ENCODE peak calls at places on chromosomes 5 and 9, in ten cellular contexts. P is tibial nerve, Q is body of pancreas, V is prostate gland, G is Peyer's patch, C is HCT116, K is esophagus squamous epithelium, L is HepG2, M is IMR-90, U is uterus. Y is an unnamed sample.

GRCh38 chr5:124436294-124436693 is 310.1 kb downstream of the ZNF608 start:
- DNase-seq in P (no peak), Q (no peak), C (no peak), U (no peak), L (no peak), V (no peak), M (peak; percentile 75), K (no peak), G (no peak), Y (no peak)

GRCh38 chr5:122775713-122776084 is 819 bp downstream of the SNX2 start:
- DNase-seq in K (no peak), G (no peak), U (no peak), L (no peak), C (no peak), Q (no peak), V (no peak), M (no peak), P (no peak), Y (no peak)

GRCh38 chr5:43106290-43106638 is 14.4 kb upstream of the ZNF131 start:
- DNase-seq in G (no peak), K (no peak), V (no peak), U (no peak), M (no peak), Q (no peak), P (no peak), C (no peak), L (no peak), Y (no peak)

GRCh38 chr9:89759563-89759962 is 154.8 kb downstream of the GADD45G start:
- DNase-seq in V (no peak), L (no peak), K (no peak), M (no peak), Q (no peak), U (no peak), G (no peak), P (no peak), C (no peak), Y (no peak)

GRCh38 chr5:76389513-76390154 is 13.5 kb upstream of the IQGAP2 start:
- DNase-seq in P (no peak), U (no peak), L (peak; percentile 86), C (no peak), Q (peak; percentile 85), K (no peak), V (no peak), G (no peak), M (no peak), Y (no peak)

GRCh38 chr5:96943829-96944228 is 7.9 kb downstream of the LNPEP start:
- DNase-seq in G (no peak), V (no peak), K (no peak), C (no peak), P (no peak), L (no peak), M (no peak), Q (no peak), U (no peak), Y (no peak)

GRCh38 chr9:77735515-77735914 is 87.4 kb upstream of the GNA14 start:
- DNase-seq in U (no peak), G (no peak), M (peak; percentile 17), V (no peak), Q (no peak), K (no peak), L (no peak), C (no peak), P (no peak), Y (no peak)

GRCh38 chr5:41817625-41818301 is 52.5 kb downstream of the OXCT1 start:
- DNase-seq in M (no peak), C (no peak), K (no peak), L (no peak), G (no peak), U (no peak), Q (no peak), P (no peak), V (no peak), Y (no peak)

GRCh38 chr9:127899200-127899943 is at the start of gene ST6GALNAC6:
- DNase-seq in Q (peak; percentile 79), P (no peak), U (peak; percentile 84), L (no peak), V (no peak), C (no peak), G (peak; percentile 78), M (peak; percentile 68), K (no peak), Y (peak; percentile 96)
- TF ChIP-seq POLR2A in Q (peak; percentile 27), P (peak; percentile 59), U (peak; percentile 83), L (no peak), V (peak; percentile 32), C (no peak), G (no peak), M (no peak), K (no peak), Y (peak; percentile 54)

GRCh38 chr9:14744768-14745167 is 22.2 kb upstream of the CER1 start:
- DNase-seq in Q (no peak), M (no peak), G (no peak), U (no peak), V (no peak), K (no peak), C (no peak), L (no peak), P (no peak), Y (no peak)

GRCh38 chr9:14747116-14747515 is 24.6 kb upstream of the CER1 start:
- DNase-seq in P (no peak), M (no peak), V (no peak), L (no peak), Q (no peak), K (no peak), C (no peak), G (no peak), U (no peak), Y (no peak)

GRCh38 chr9:14749738-14750137 is 27.2 kb upstream of the CER1 start:
- DNase-seq in Q (no peak), C (no peak), G (no peak), P (no peak), L (no peak), V (no peak), M (no peak), K (no peak), U (no peak), Y (no peak)

GRCh38 chr9:14748373-14748772 is 25.8 kb upstream of the CER1 start:
- DNase-seq in P (no peak), G (no peak), L (no peak), Q (no peak), K (no peak), U (no peak), C (no peak), M (no peak), V (no peak), Y (no peak)

DNA sequence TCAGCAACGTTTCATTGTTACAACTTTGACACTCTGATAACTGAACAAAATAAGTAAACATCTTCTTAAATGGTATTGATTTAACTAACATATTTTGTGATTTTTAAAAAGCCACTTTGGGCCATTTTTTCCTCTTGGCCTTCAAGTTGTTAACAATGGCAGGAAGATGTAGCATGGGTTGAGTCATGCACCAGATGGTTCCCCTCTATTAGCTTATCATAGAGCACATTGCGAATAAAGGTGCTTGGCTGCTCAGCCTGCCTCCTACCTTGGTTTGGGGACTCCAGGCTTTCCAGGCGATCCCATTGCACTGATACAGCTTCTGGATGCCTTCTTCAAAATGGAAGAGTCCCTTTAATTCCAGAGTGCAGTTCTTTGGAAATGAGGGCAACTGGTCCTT is 24.1 kb upstream of the CER1 start:
- DNase-seq in G (no peak), Q (no peak), K (no peak), C (no peak), V (no peak), M (no peak), P (no peak), L (no peak), U (no peak), Y (no peak)
- TF ChIP-seq POLR2A in G (no peak), Q (no peak), K (no peak), C (no peak), V (no peak), M (no peak), P (no peak), L (no peak), U (no peak), Y (no peak)

GRCh38 chr5:151123897-151124751 is 33.5 kb downstream of the ANXA6 start:
- DNase-seq in P (no peak), M (peak; percentile 39), Q (peak; percentile 86), U (no peak), V (peak; percentile 40), G (peak; percentile 70), C (no peak), K (peak; percentile 27), L (no peak), Y (peak; percentile 31)
- TF ChIP-seq POLR2A in P (no peak), M (no peak), Q (no peak), U (no peak), V (no peak), G (no peak), C (no peak), K (no peak), L (no peak), Y (no peak)

GRCh38 chr9:34378376-34379060 is 1.8 kb upstream of the MYORG start:
- DNase-seq in U (no peak), L (no peak), G (no peak), C (no peak), K (no peak), Q (no peak), M (no peak), V (peak; percentile 1), P (no peak), Y (no peak)

GRCh38 chr9:34374905-34375552 is 1.7 kb downstream of the MYORG start:
- DNase-seq in M (no peak), U (no peak), G (peak; percentile 83), P (no peak), L (peak; percentile 94), V (no peak), K (no peak), Q (peak; percentile 88), C (no peak), Y (no peak)

GRCh38 chr9:34377402-34377741 is 674 bp upstream of the MYORG start:
- DNase-seq in L (no peak), C (no peak), G (no peak), Q (peak; percentile 71), P (no peak), U (peak; percentile 43), K (no peak), V (peak; percentile 22), M (no peak), Y (peak; percentile 19)

GRCh38 chr9:34375901-34376595 is 650 bp downstream of the MYORG start:
- DNase-seq in M (no peak), L (peak; percentile 69), C (no peak), G (peak; percentile 84), Q (peak; percentile 76), V (no peak), K (no peak), U (peak; percentile 57), P (no peak), Y (no peak)

DNA sequence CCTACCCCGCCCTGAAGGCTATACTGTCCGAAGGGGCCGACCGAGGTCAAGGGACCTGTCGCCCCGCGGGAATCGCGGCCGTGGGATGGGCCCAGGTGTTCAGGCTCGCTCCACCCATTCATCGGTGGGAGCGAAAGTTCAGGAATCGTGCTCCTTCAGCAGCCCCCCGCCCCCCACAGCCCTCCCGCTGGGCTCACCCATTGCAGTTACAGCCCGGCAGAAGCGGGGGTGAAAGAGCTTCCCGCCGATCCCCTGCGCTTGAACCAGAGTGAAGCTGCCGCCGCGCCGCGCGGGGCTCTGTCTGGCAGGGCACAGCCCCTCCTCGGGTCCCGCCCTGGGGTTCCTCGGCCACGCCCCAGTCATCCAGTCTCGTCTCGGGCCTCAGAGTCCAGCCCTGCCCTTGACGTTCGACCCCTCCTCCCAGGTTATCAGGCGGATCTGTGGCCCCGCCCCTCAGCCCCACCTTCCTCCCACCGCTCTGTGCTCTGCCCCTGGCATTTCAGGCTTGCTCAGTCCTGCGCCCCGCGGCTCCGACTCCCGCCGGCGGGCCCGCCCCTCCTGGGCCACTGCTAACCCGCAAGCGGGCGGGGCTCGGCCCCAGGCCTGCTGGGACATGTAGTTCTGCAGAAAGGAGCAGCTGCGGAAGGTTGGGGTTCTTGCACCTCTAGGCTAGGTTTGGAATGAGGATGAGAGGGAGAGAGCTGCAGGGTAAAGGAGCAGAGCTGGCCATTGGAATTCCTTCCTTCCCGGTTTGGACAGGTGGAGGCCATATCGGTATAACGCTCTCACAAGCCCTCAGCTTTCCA is at the start of gene MYORG:
- DNase-seq in C (peak; percentile 94), Q (peak; percentile 99), V (peak; percentile 93), G (peak; percentile 99), M (peak; percentile 65), P (peak; percentile 84), L (peak; percentile 95), U (peak; percentile 90), K (peak; percentile 89), Y (peak; percentile 95)
- TF ChIP-seq POLR2A in C (peak; percentile 29), Q (peak; percentile 95), V (peak; percentile 85), G (peak; percentile 99), M (no peak), P (no peak), L (peak; percentile 71), U (peak; percentile 46), K (peak; percentile 12), Y (peak; percentile 34)

Y was measured in H54.